ENCODE peak calls at places on chromosomes 6 and 20, in five cellular contexts. N is RWPE2; S is heart left ventricle; Y is naive thymus-derived CD4-positive, alpha-beta T cell; W is psoas muscle. Z is an unnamed sample.

GRCh38 chr6:6918216-6918983 is 189.4 kb upstream of the RREB1 start:
- DNase-seq in N (no peak), S (no peak), Y (no peak), W (no peak), Z (no peak)

GRCh38 chr6:43301081-43301870 is 3.2 kb downstream of the SLC22A7 start:
- DNase-seq in N (no peak), S (no peak), Y (no peak), W (no peak), Z (no peak)

GRCh38 chr20:52923123-52923543 is 49.0 kb upstream of the TSHZ2 start:
- DNase-seq in N (peak; percentile 97), S (no peak), Y (no peak), W (no peak), Z (no peak)

GRCh38 chr20:34541264-34541901 is 17.1 kb upstream of the MAP1LC3A start:
- DNase-seq in N (no peak), S (no peak), Y (no peak), W (no peak), Z (no peak)

GRCh38 chr6:70520575-70520974 is 46.2 kb upstream of the SDHAF4 start:
- DNase-seq in N (no peak), S (no peak), Y (no peak), W (no peak), Z (no peak)

GRCh38 chr6:27753668-27754407 is 158.4 kb downstream of the OR2B2 start:
- DNase-seq in N (peak; percentile 87), S (peak; percentile 56), Y (no peak), W (peak; percentile 56), Z (peak; percentile 71)

GRCh38 chr20:11791316-11792228 is 126.1 kb upstream of the BTBD3 start:
- DNase-seq in N (peak; percentile 84), S (no peak), Y (no peak), W (no peak), Z (no peak)

GRCh38 chr6:128064540-128064895 is 163.7 kb upstream of the THEMIS start:
- DNase-seq in N (no peak), S (no peak), Y (no peak), W (no peak), Z (no peak)

GRCh38 chr6:46042355-46042999 is 26.8 kb upstream of the CLIC5 start:
- DNase-seq in N (no peak), S (peak; percentile 29), Y (no peak), W (no peak), Z (no peak)

GRCh38 chr6:10800810-10801209 is 37.5 kb downstream of the MAK start:
- DNase-seq in N (no peak), S (no peak), Y (no peak), W (no peak), Z (no peak)

GRCh38 chr20:3697588-3698235 is 14.7 kb downstream of the SIGLEC1 start:
- DNase-seq in N (no peak), S (no peak), Y (no peak), W (no peak), Z (no peak)

GRCh38 chr6:155117266-155117665 is 122.2 kb downstream of the TIAM2 start:
- DNase-seq in N (no peak), S (no peak), Y (no peak), W (no peak), Z (no peak)

GRCh38 chr6:72182337-72183246 is 296.2 kb downstream of the RIMS1 start:
- DNase-seq in N (peak; percentile 49), S (no peak), Y (no peak), W (peak; percentile 10), Z (no peak)

GRCh38 chr6:25960689-25961088 is 1.9 kb upstream of the TRIM38 start:
- DNase-seq in N (no peak), S (no peak), Y (no peak), W (no peak), Z (no peak)

GRCh38 chr20:56411759-56412472 is at the start of gene CASS4:
- DNase-seq in N (no peak), S (no peak), Y (no peak), W (no peak), Z (no peak)

GRCh38 chr6:44569131-44569530 is 181.6 kb downstream of the CDC5L start:
- DNase-seq in N (no peak), S (no peak), Y (no peak), W (no peak), Z (no peak)

GRCh38 chr6:33423777-33424176 is 3.9 kb downstream of the SYNGAP1 start:
- DNase-seq in N (no peak), S (peak; percentile 4), Y (no peak), W (no peak), Z (no peak)

GRCh38 chr6:33420493-33421343 is 853 bp downstream of the SYNGAP1 start:
- DNase-seq in N (no peak), S (peak; percentile 11), Y (no peak), W (no peak), Z (no peak)

GRCh38 chr6:33419580-33420492 is at the start of gene SYNGAP1:
- DNase-seq in N (no peak), S (peak; percentile 69), Y (no peak), W (peak; percentile 60), Z (peak; percentile 90)

GRCh38 chr6:33418690-33419291 is 884 bp upstream of the CUTA start:
- DNase-seq in N (no peak), S (no peak), Y (no peak), W (no peak), Z (no peak)

DNA sequence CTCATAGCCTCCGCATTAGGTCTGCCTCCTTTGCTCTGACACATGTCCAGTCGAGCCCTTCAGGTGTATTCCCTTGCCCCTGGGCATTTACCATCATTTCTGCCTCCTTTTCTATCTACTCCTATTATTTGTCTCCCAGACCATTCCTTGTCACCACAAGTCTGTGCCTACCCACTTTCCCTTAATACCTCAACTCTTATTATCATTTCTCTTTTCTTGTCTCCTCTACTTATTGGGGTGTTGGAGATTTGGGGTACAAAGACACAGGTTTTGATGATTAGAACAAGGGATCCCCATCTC is 1.4 kb downstream of the SYNGAP1 start:
- DNase-seq in N (no peak), S (no peak), Y (no peak), W (no peak), Z (no peak)
- H3K4me3 ChIP-seq in N (no peak overlapping the region), S (no peak overlapping the region), Y (no peak overlapping the region), W (no peak overlapping the region), Z (no peak overlapping the region)

GRCh38 chr6:3695065-3695830 is 56.3 kb downstream of the PXDC1 start:
- DNase-seq in N (no peak), S (no peak), Y (no peak), W (no peak), Z (no peak)
- H3K27ac ChIP-seq in N (no peak overlapping the region), S (no peak overlapping the region), Y (no peak overlapping the region), W (no peak overlapping the region), Z (no peak overlapping the region)

GRCh38 chr20:63952769-63953168 is 3.4 kb downstream of the UCKL1 start:
- DNase-seq in N (no peak), S (no peak), Y (no peak), W (no peak), Z (no peak)
- H3K4me1 ChIP-seq in N (peaks cover 14% of the 10 kb centered on the region), S (peaks cover 74% of the 10 kb centered on the region), Y (peaks cover 41% of the 10 kb centered on the region), W (peaks cover 81% of the 10 kb centered on the region), Z (no peaks in the 10 kb centered on the region)

GRCh38 chr6:389622-390021 is 1.9 kb upstream of the IRF4 start:
- DNase-seq in N (no peak), S (no peak), Y (no peak), W (no peak), Z (no peak)
- H3K4me3 ChIP-seq in N (no peak overlapping the region), S (no peak overlapping the region), Y (peak overlapping the region; percentile 12), W (no peak overlapping the region), Z (no peak overlapping the region)

GRCh38 chr20:51487076-51487475 is 55.4 kb downstream of the NFATC2 start:
- DNase-seq in N (peak; percentile 72), S (no peak), Y (no peak), W (no peak), Z (no peak)
- H3K27ac ChIP-seq in N (peak overlapping the region; percentile 62), S (no peak overlapping the region), Y (no peak overlapping the region), W (no peak overlapping the region), Z (no peak overlapping the region)

DNA sequence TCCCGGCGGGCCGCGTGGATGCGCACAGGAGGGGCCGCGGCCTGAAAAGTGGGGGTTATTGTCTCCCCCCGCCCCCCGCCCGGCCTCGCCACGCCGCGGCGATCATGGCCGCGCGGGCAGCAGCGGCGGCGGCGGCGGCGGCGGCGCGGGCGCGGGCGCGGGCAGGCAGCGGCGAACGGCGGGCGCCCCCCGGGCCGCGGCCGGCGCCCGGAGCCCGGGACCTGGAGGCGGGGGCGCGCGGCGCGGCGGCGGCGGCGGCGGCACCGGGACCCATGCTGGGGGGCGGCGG is 343 bp downstream of the ARID1B start:
- DNase-seq in N (no peak), S (no peak), Y (no peak), W (no peak), Z (no peak)
- H3K4me1 ChIP-seq in N (peaks cover 22% of the 10 kb centered on the region), S (peaks cover 52% of the 10 kb centered on the region), Y (peaks cover 10% of the 10 kb centered on the region), W (peaks cover 39% of the 10 kb centered on the region), Z (peaks cover 28% of the 10 kb centered on the region)

GRCh38 chr6:15263780-15264374 is 18.0 kb downstream of the JARID2 start:
- DNase-seq in N (no peak), S (no peak), Y (no peak), W (no peak), Z (no peak)

GRCh38 chr6:15265787-15266186 is 19.9 kb downstream of the JARID2 start:
- DNase-seq in N (no peak), S (no peak), Y (no peak), W (no peak), Z (no peak)

GRCh38 chr6:15264902-15265761 is 19.3 kb downstream of the JARID2 start:
- DNase-seq in N (no peak), S (peak; percentile 79), Y (no peak), W (no peak), Z (no peak)

GRCh38 chr6:15266423-15266996 is 20.6 kb downstream of the JARID2 start:
- DNase-seq in N (no peak), S (peak; percentile 62), Y (no peak), W (no peak), Z (no peak)

DNA sequence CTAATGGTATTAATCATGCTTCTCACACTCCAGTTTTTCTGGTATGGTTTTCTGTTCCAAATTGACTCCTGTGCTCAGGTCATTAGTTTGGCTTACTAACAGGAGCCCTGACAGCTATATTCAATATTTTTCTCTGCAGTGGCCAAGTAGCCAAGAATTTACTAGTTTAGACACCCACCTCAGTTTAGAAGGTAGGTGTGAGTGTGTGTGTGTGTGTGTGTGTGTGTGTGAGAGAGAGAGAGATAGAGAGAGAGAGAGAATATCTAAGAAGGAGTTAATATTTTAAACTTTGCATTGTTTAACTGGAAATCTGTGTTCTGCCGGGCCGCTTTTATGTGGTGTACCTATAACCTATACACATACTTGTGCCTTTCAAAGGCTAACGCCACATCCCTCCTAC is 18.5 kb downstream of the JARID2 start:
- DNase-seq in N (no peak), S (no peak), Y (no peak), W (no peak), Z (no peak)
- H3K4me3 ChIP-seq in N (no peak overlapping the region), S (no peak overlapping the region), Y (no peak overlapping the region), W (no peak overlapping the region), Z (no peak overlapping the region)

DNA sequence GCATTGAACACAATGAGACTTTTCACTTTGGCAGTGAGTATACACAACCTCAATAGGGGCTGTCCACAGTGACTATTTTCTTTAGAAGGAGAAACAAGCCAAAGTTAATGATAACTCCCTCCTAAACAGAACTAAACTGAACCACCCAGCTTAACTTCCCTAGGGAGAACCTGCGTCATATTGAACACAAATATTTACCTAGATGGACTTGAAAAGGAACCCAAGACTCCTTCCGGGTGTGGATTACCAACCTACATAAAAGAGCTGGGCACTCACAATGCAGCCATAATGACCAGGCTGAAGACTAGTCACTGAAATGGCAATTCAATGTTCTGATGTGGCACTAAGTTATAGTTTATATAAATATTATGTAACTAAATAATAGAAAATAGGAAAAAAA is 160.6 kb downstream of the IBTK start:
- DNase-seq in N (no peak), S (no peak), Y (no peak), W (no peak), Z (no peak)
- H3K27ac ChIP-seq in N (no peak overlapping the region), S (no peak overlapping the region), Y (no peak overlapping the region), W (no peak overlapping the region), Z (no peak overlapping the region)

Z was measured in tibial artery.